ENCODE peak calls at places on chromosome 13, in four cellular contexts. L is HS-27A, B is NT2/D1, P is fibroblast of lung. F is an unnamed sample.

GRCh38 chr13:32309812-32310706 is 5.1 kb downstream of the ZAR1L start:
- DNase-seq in L (no peak), B (no peak), P (peak; percentile 83), F (peak; percentile 71)

GRCh38 chr13:74129500-74130144 is 4.6 kb downstream of the KLF12 start:
- DNase-seq in L (no peak), B (no peak), P (peak; percentile 67), F (peak; percentile 60)

GRCh38 chr13:106466691-106467405 is 68.6 kb downstream of the EFNB2 start:
- DNase-seq in L (no peak), B (no peak), P (no peak), F (no peak)

GRCh38 chr13:24134772-24135171 is 25.7 kb upstream of the SPATA13 start:
- DNase-seq in L (no peak), B (no peak), P (no peak), F (no peak)

GRCh38 chr13:106499905-106500304 is 35.6 kb downstream of the EFNB2 start:
- DNase-seq in L (no peak), B (no peak), P (no peak), F (peak; percentile 18)

GRCh38 chr13:22848539-22849052 is 332.2 kb upstream of the SGCG start:
- DNase-seq in L (no peak), B (no peak), P (no peak), F (no peak)

GRCh38 chr13:44972956-44973581 is 16.2 kb downstream of the NUFIP1 start:
- DNase-seq in L (no peak), B (no peak), P (peak; percentile 54), F (no peak)

GRCh38 chr13:93244918-93245280 is 18.3 kb downstream of the GPC6 start:
- DNase-seq in L (no peak), B (no peak), P (no peak), F (no peak)

GRCh38 chr13:111554539-111555267 is 234.3 kb downstream of the TEX29 start:
- DNase-seq in L (no peak), B (no peak), P (no peak), F (no peak)

GRCh38 chr13:73179906-73180305 is 121.1 kb downstream of the KLF5 start:
- DNase-seq in L (no peak), B (no peak), P (peak; percentile 21), F (no peak)

GRCh38 chr13:83907196-83907989 is 25.1 kb upstream of the SLITRK1 start:
- DNase-seq in L (no peak), B (no peak), P (no peak), F (no peak)

GRCh38 chr13:79662882-79663281 is 181.9 kb downstream of the NDFIP2 start:
- DNase-seq in L (no peak), B (no peak), P (peak; percentile 24), F (no peak)

GRCh38 chr13:48748681-48749080 is 95.0 kb downstream of the CYSLTR2 start:
- DNase-seq in L (no peak), B (no peak), P (peak; percentile 63), F (no peak)

GRCh38 chr13:37869756-37870488 is at the start of gene TRPC4:
- DNase-seq in L (peak; percentile 51), B (no peak), P (peak; percentile 61), F (no peak)

GRCh38 chr13:104442541-104442940 is 1376.3 kb upstream of the SLC10A2 start:
- DNase-seq in L (no peak), B (no peak), P (no peak), F (no peak)

GRCh38 chr13:75149781-75150180 is 332.2 kb downstream of the TBC1D4 start:
- DNase-seq in L (no peak), B (no peak), P (no peak), F (no peak)

GRCh38 chr13:33764716-33765115 is 53.2 kb upstream of the RFC3 start:
- DNase-seq in L (no peak), B (no peak), P (no peak), F (no peak)

GRCh38 chr13:104796581-104796980 is 1730.4 kb upstream of the SLC10A2 start:
- DNase-seq in L (no peak), B (no peak), P (no peak), F (no peak)

GRCh38 chr13:45280751-45281634 is 60.0 kb downstream of the TPT1 start:
- DNase-seq in L (peak; percentile 39), B (peak; percentile 11), P (peak; percentile 74), F (peak; percentile 64)

GRCh38 chr13:35475131-35475959 is 1.1 kb downstream of the MAB21L1 start:
- DNase-seq in L (no peak), B (no peak), P (peak; percentile 41), F (peak; percentile 44)

GRCh38 chr13:71828117-71828516 is 38.9 kb downstream of the DACH1 start:
- DNase-seq in L (no peak), B (no peak), P (no peak), F (no peak)

GRCh38 chr13:52034616-52035226 is 10.2 kb downstream of the UTP14C start:
- DNase-seq in L (no peak), B (no peak), P (peak; percentile 10), F (no peak)

GRCh38 chr13:44576396-44577235 is 486 bp upstream of the TSC22D1 start:
- DNase-seq in L (no peak), B (no peak), P (no peak), F (peak; percentile 37)

GRCh38 chr13:93690139-93690538 is 463.5 kb downstream of the GPC6 start:
- DNase-seq in L (no peak), B (peak; percentile 9), P (peak; percentile 57), F (peak; percentile 4)

GRCh38 chr13:109251958-109252357 is 534.4 kb downstream of the IRS2 start:
- DNase-seq in L (no peak), B (no peak), P (no peak), F (no peak)